ENCODE peak calls at places on chromosomes 5 and 9, in five cellular contexts. One of them, this sample, is unnamed.

GRCh38 chr9:8366161-8366926 is 566.8 kb upstream of the DMAC1 start:
- DNase-seq in uterus: no peak
- DNase-seq in amniotic stem cell: no peak
- DNase-seq in colonic mucosa: no peak
- DNase-seq in dorsolateral prefrontal cortex: no peak
- DNase-seq in this sample: no peak

GRCh38 chr9:83281306-83282255 is 218.6 kb upstream of the RASEF start:
- DNase-seq in uterus: no peak
- DNase-seq in amniotic stem cell: peak
- DNase-seq in colonic mucosa: no peak
- DNase-seq in dorsolateral prefrontal cortex: no peak
- DNase-seq in this sample: no peak

GRCh38 chr9:134842321-134842720 is 38.3 kb upstream of the FCN2 start:
- DNase-seq in uterus: no peak
- DNase-seq in amniotic stem cell: no peak
- DNase-seq in colonic mucosa: no peak
- DNase-seq in dorsolateral prefrontal cortex: no peak
- DNase-seq in this sample: no peak

GRCh38 chr5:103000089-103000488 is 119.8 kb downstream of the GIN1 start:
- DNase-seq in uterus: no peak
- DNase-seq in amniotic stem cell: no peak
- DNase-seq in colonic mucosa: no peak
- DNase-seq in dorsolateral prefrontal cortex: no peak
- DNase-seq in this sample: no peak

GRCh38 chr9:130405657-130406257 is 39.0 kb upstream of the ASS1 start:
- DNase-seq in uterus: no peak
- DNase-seq in amniotic stem cell: no peak
- DNase-seq in colonic mucosa: no peak
- DNase-seq in dorsolateral prefrontal cortex: no peak
- DNase-seq in this sample: no peak

GRCh38 chr5:157744055-157745011 is 821 bp downstream of the LSM11 start:
- DNase-seq in uterus: no peak
- DNase-seq in amniotic stem cell: no peak
- DNase-seq in colonic mucosa: no peak
- DNase-seq in dorsolateral prefrontal cortex: no peak
- DNase-seq in this sample: peak

GRCh38 chr5:123700624-123701023 is 188.6 kb downstream of the CSNK1G3 start:
- DNase-seq in uterus: peak
- DNase-seq in amniotic stem cell: peak
- DNase-seq in colonic mucosa: no peak
- DNase-seq in dorsolateral prefrontal cortex: no peak
- DNase-seq in this sample: no peak

GRCh38 chr9:35661756-35662350 is 3.1 kb downstream of the ARHGEF39 start:
- DNase-seq in uterus: no peak
- DNase-seq in amniotic stem cell: no peak
- DNase-seq in colonic mucosa: no peak
- DNase-seq in dorsolateral prefrontal cortex: no peak
- DNase-seq in this sample: no peak

GRCh38 chr5:28156981-28157380 is 1118.6 kb upstream of the CDH9 start:
- DNase-seq in uterus: no peak
- DNase-seq in amniotic stem cell: no peak
- DNase-seq in colonic mucosa: no peak
- DNase-seq in dorsolateral prefrontal cortex: no peak
- DNase-seq in this sample: no peak

GRCh38 chr5:119368238-119368630 is 12.4 kb downstream of the TNFAIP8 start:
- DNase-seq in uterus: no peak
- DNase-seq in amniotic stem cell: no peak
- DNase-seq in colonic mucosa: no peak
- DNase-seq in dorsolateral prefrontal cortex: no peak
- DNase-seq in this sample: no peak

GRCh38 chr9:88418025-88418424 is 29.8 kb downstream of the SPIN1 start:
- DNase-seq in uterus: no peak
- DNase-seq in amniotic stem cell: no peak
- DNase-seq in colonic mucosa: no peak
- DNase-seq in dorsolateral prefrontal cortex: no peak
- DNase-seq in this sample: no peak

GRCh38 chr5:67306997-67307580 is 110.5 kb upstream of the CD180 start:
- DNase-seq in uterus: no peak
- DNase-seq in amniotic stem cell: no peak
- DNase-seq in colonic mucosa: no peak
- DNase-seq in dorsolateral prefrontal cortex: no peak
- DNase-seq in this sample: no peak

GRCh38 chr5:148807845-148808244 is 18.6 kb upstream of the ADRB2 start:
- DNase-seq in uterus: no peak
- DNase-seq in amniotic stem cell: no peak
- DNase-seq in colonic mucosa: no peak
- DNase-seq in dorsolateral prefrontal cortex: no peak
- DNase-seq in this sample: peak

GRCh38 chr5:10631597-10631996 is 67.7 kb downstream of the ANKRD33B start:
- DNase-seq in uterus: no peak
- DNase-seq in amniotic stem cell: no peak
- DNase-seq in colonic mucosa: no peak
- DNase-seq in dorsolateral prefrontal cortex: no peak
- DNase-seq in this sample: no peak

GRCh38 chr5:95859327-95860060 is 37.0 kb upstream of the GLRX start:
- DNase-seq in uterus: peak
- DNase-seq in amniotic stem cell: peak
- DNase-seq in colonic mucosa: no peak
- DNase-seq in dorsolateral prefrontal cortex: no peak
- DNase-seq in this sample: no peak

GRCh38 chr9:84583866-84584265 is 85.7 kb upstream of the NTRK2 start:
- DNase-seq in uterus: no peak
- DNase-seq in amniotic stem cell: no peak
- DNase-seq in colonic mucosa: no peak
- DNase-seq in dorsolateral prefrontal cortex: no peak
- DNase-seq in this sample: no peak

GRCh38 chr5:100026601-100027000 is 508.6 kb upstream of the FAM174A start:
- DNase-seq in uterus: no peak
- DNase-seq in amniotic stem cell: no peak
- DNase-seq in colonic mucosa: no peak
- DNase-seq in dorsolateral prefrontal cortex: no peak
- DNase-seq in this sample: no peak

GRCh38 chr5:155651-156410 is 35.5 kb upstream of the LRRC14B start:
- DNase-seq in uterus: no peak
- DNase-seq in amniotic stem cell: no peak
- DNase-seq in colonic mucosa: peak
- DNase-seq in dorsolateral prefrontal cortex: no peak
- DNase-seq in this sample: no peak

GRCh38 chr5:33894566-33894965 is 2.8 kb upstream of the ADAMTS12 start:
- DNase-seq in uterus: no peak
- DNase-seq in amniotic stem cell: no peak
- DNase-seq in colonic mucosa: no peak
- DNase-seq in dorsolateral prefrontal cortex: no peak
- DNase-seq in this sample: no peak

GRCh38 chr5:148005788-148006520 is 57.8 kb upstream of the SPINK5 start:
- DNase-seq in uterus: no peak
- DNase-seq in amniotic stem cell: no peak
- DNase-seq in colonic mucosa: no peak
- DNase-seq in dorsolateral prefrontal cortex: no peak
- DNase-seq in this sample: no peak

GRCh38 chr5:21613971-21614488 is 1239.1 kb downstream of the CDH12 start:
- DNase-seq in uterus: no peak
- DNase-seq in amniotic stem cell: no peak
- DNase-seq in colonic mucosa: no peak
- DNase-seq in dorsolateral prefrontal cortex: no peak
- DNase-seq in this sample: no peak

GRCh38 chr9:78539904-78540303 is 243.0 kb downstream of the PSAT1 start:
- DNase-seq in uterus: no peak
- DNase-seq in amniotic stem cell: no peak
- DNase-seq in colonic mucosa: no peak
- DNase-seq in dorsolateral prefrontal cortex: no peak
- DNase-seq in this sample: no peak

GRCh38 chr5:166942948-166943347 is 1348.5 kb upstream of the WWC1 start:
- DNase-seq in uterus: no peak
- DNase-seq in amniotic stem cell: no peak
- DNase-seq in colonic mucosa: no peak
- DNase-seq in dorsolateral prefrontal cortex: no peak
- DNase-seq in this sample: no peak

GRCh38 chr5:84688566-84688965 is 303.9 kb upstream of the EDIL3 start:
- DNase-seq in uterus: no peak
- DNase-seq in amniotic stem cell: peak
- DNase-seq in colonic mucosa: no peak
- DNase-seq in dorsolateral prefrontal cortex: no peak
- DNase-seq in this sample: no peak

GRCh38 chr5:172775326-172776234 is 4.6 kb upstream of the DUSP1 start:
- DNase-seq in uterus: peak
- DNase-seq in amniotic stem cell: no peak
- DNase-seq in colonic mucosa: peak
- DNase-seq in dorsolateral prefrontal cortex: no peak
- DNase-seq in this sample: peak

GRCh38 chr5:102811962-102812361 is 56.9 kb downstream of the PAM start:
- DNase-seq in uterus: no peak
- DNase-seq in amniotic stem cell: no peak
- DNase-seq in colonic mucosa: peak
- DNase-seq in dorsolateral prefrontal cortex: no peak
- DNase-seq in this sample: no peak

GRCh38 chr9:87148391-87149237 is 201.3 kb upstream of the GAS1 start:
- DNase-seq in uterus: peak
- DNase-seq in amniotic stem cell: peak
- DNase-seq in colonic mucosa: peak
- DNase-seq in dorsolateral prefrontal cortex: peak
- DNase-seq in this sample: peak

GRCh38 chr5:125401724-125402622 is 655.5 kb upstream of the ZNF608 start:
- DNase-seq in uterus: no peak
- DNase-seq in amniotic stem cell: no peak
- DNase-seq in colonic mucosa: no peak
- DNase-seq in dorsolateral prefrontal cortex: no peak
- DNase-seq in this sample: no peak

GRCh38 chr9:33377089-33377715 is 25.2 kb downstream of the AQP7 start:
- DNase-seq in uterus: no peak
- DNase-seq in amniotic stem cell: no peak
- DNase-seq in colonic mucosa: no peak
- DNase-seq in dorsolateral prefrontal cortex: peak
- DNase-seq in this sample: no peak

GRCh38 chr5:65034029-65034781 is 265.5 kb downstream of the CWC27 start:
- DNase-seq in uterus: peak
- DNase-seq in amniotic stem cell: no peak
- DNase-seq in colonic mucosa: no peak
- DNase-seq in dorsolateral prefrontal cortex: no peak
- DNase-seq in this sample: no peak

GRCh38 chr9:38680827-38681226 is 39.1 kb downstream of the FAM240B start:
- DNase-seq in uterus: no peak
- DNase-seq in amniotic stem cell: no peak
- DNase-seq in colonic mucosa: no peak
- DNase-seq in dorsolateral prefrontal cortex: no peak
- DNase-seq in this sample: no peak

GRCh38 chr5:168165221-168165965 is 126.1 kb upstream of the WWC1 start:
- DNase-seq in uterus: no peak
- DNase-seq in amniotic stem cell: no peak
- DNase-seq in colonic mucosa: peak
- DNase-seq in dorsolateral prefrontal cortex: no peak
- DNase-seq in this sample: peak

GRCh38 chr5:77181173-77181572 is 29.3 kb upstream of the PDE8B start:
- DNase-seq in uterus: no peak
- DNase-seq in amniotic stem cell: no peak
- DNase-seq in colonic mucosa: no peak
- DNase-seq in dorsolateral prefrontal cortex: no peak
- DNase-seq in this sample: no peak

GRCh38 chr5:29002481-29002880 is 1964.1 kb upstream of the CDH9 start:
- DNase-seq in uterus: no peak
- DNase-seq in amniotic stem cell: no peak
- DNase-seq in colonic mucosa: no peak
- DNase-seq in dorsolateral prefrontal cortex: no peak
- DNase-seq in this sample: no peak

GRCh38 chr9:101566904-101567724 is 27.7 kb downstream of the PPP3R2 start:
- DNase-seq in uterus: no peak
- DNase-seq in amniotic stem cell: no peak
- DNase-seq in colonic mucosa: peak
- DNase-seq in dorsolateral prefrontal cortex: no peak
- DNase-seq in this sample: no peak

GRCh38 chr5:32355694-32356093 is 43.0 kb upstream of the MTMR12 start:
- DNase-seq in uterus: no peak
- DNase-seq in amniotic stem cell: no peak
- DNase-seq in colonic mucosa: no peak
- DNase-seq in dorsolateral prefrontal cortex: no peak
- DNase-seq in this sample: no peak

GRCh38 chr5:78320461-78320860 is 26.0 kb upstream of the AP3B1 start:
- DNase-seq in uterus: no peak
- DNase-seq in amniotic stem cell: no peak
- DNase-seq in colonic mucosa: no peak
- DNase-seq in dorsolateral prefrontal cortex: no peak
- DNase-seq in this sample: no peak

This sample was measured in transverse colon.